ENCODE peak calls at places on chromosomes 12 and 14, in seven cellular contexts. T is left lung, Y is ovary, Q is A549, A is heart right ventricle, B is A673, P is Caco-2. N is an unnamed sample. For H3K9me3 and H3K4me1, the result is how much of the 10 kb centered on the place peaks cover.

GRCh38 chr12:44117368-44117767 is 281.5 kb downstream of the TMEM117 start:
- DNase-seq in T (no peak), Y (no peak), Q (no peak), A (no peak), B (no peak), P (no peak), N (no peak)

GRCh38 chr12:120125029-120125428 is 8.5 kb upstream of the RAB35 start:
- DNase-seq in T (no peak), Y (no peak), Q (no peak), A (no peak), B (no peak), P (no peak), N (no peak)

GRCh38 chr14:91032250-91032649 is 28.2 kb downstream of the RPS6KA5 start:
- DNase-seq in T (no peak), Y (no peak), Q (no peak), A (no peak), B (no peak), P (no peak), N (no peak)

GRCh38 chr14:105322791-105323556 is 8.4 kb downstream of the PACS2 start:
- DNase-seq in T (no peak), Y (no peak), Q (no peak), A (no peak), B (no peak), P (no peak), N (peak)

GRCh38 chr12:122385171-122386041 is 37.1 kb downstream of the CLIP1 start:
- DNase-seq in T (no peak), Y (no peak), Q (no peak), A (no peak), B (no peak), P (no peak), N (no peak)

GRCh38 chr12:131442337-131442918 is 268.5 kb upstream of the SFSWAP start:
- DNase-seq in T (no peak), Y (no peak), Q (no peak), A (no peak), B (no peak), P (no peak), N (no peak)

GRCh38 chr12:64798165-64798564 is 26.3 kb upstream of the TBC1D30 start:
- DNase-seq in T (no peak), Y (no peak), Q (no peak), A (no peak), B (no peak), P (no peak), N (no peak)

GRCh38 chr14:99360774-99361595 is 89.0 kb upstream of the BCL11B start:
- DNase-seq in T (no peak), Y (no peak), Q (peak), A (no peak), B (peak), P (no peak), N (no peak)

GRCh38 chr14:50906326-50906725 is 34.5 kb downstream of the ABHD12B start:
- DNase-seq in T (no peak), Y (no peak), Q (no peak), A (no peak), B (no peak), P (no peak), N (no peak)

GRCh38 chr14:95442633-95443021 is 73.8 kb downstream of the SYNE3 start:
- DNase-seq in T (peak), Y (peak), Q (peak), A (peak), B (peak), P (peak), N (peak)

GRCh38 chr14:71430321-71431168 is 501.7 kb upstream of the RGS6 start:
- DNase-seq in T (no peak), Y (no peak), Q (no peak), A (no peak), B (no peak), P (no peak), N (no peak)

GRCh38 chr12:131445184-131445974 is 265.5 kb upstream of the SFSWAP start:
- DNase-seq in T (no peak), Y (no peak), Q (no peak), A (no peak), B (no peak), P (no peak), N (no peak)

GRCh38 chr14:28303248-28303647 is 463.3 kb upstream of the FOXG1 start:
- DNase-seq in T (no peak), Y (no peak), Q (no peak), A (no peak), B (no peak), P (no peak), N (no peak)

GRCh38 chr12:29889737-29890136 is 106.0 kb upstream of the TMTC1 start:
- DNase-seq in T (no peak), Y (peak), Q (no peak), A (peak), B (peak), P (peak), N (peak)

GRCh38 chr14:105863296-105864108 is 337.1 kb downstream of the TMEM121 start:
- DNase-seq in T (peak), Y (peak), Q (no peak), A (no peak), B (no peak), P (no peak), N (no peak)

GRCh38 chr12:105740970-105741725 is 397.6 kb downstream of the NUAK1 start:
- DNase-seq in T (no peak), Y (peak), Q (no peak), A (peak), B (peak), P (no peak), N (peak)

DNA sequence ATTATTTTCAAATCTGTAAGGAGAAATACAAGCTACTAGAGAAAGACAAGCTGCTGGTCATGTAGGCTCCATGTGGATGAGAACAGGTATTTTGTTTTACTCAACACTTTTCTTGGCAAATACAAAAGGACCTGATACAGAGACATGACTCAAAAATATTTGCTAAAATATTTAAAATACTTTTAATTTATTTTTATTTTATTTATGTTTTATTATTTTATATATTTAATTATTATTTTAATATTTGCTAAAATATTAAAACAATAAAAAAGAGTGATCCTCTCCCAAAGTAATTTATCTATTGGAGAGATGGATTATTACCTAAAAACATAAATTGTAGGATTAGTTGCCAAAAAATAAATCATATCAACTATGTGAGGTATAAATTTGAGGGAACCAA is 808.9 kb upstream of the SEL1L start:
- DNase-seq in T (no peak), Y (no peak), Q (no peak), A (no peak), B (no peak), P (no peak), N (no peak)
- H3K9me3 ChIP-seq in T (under half), Y (under half), Q (under half), A (under half), B (under half), P (under half), N (under half)

DNA sequence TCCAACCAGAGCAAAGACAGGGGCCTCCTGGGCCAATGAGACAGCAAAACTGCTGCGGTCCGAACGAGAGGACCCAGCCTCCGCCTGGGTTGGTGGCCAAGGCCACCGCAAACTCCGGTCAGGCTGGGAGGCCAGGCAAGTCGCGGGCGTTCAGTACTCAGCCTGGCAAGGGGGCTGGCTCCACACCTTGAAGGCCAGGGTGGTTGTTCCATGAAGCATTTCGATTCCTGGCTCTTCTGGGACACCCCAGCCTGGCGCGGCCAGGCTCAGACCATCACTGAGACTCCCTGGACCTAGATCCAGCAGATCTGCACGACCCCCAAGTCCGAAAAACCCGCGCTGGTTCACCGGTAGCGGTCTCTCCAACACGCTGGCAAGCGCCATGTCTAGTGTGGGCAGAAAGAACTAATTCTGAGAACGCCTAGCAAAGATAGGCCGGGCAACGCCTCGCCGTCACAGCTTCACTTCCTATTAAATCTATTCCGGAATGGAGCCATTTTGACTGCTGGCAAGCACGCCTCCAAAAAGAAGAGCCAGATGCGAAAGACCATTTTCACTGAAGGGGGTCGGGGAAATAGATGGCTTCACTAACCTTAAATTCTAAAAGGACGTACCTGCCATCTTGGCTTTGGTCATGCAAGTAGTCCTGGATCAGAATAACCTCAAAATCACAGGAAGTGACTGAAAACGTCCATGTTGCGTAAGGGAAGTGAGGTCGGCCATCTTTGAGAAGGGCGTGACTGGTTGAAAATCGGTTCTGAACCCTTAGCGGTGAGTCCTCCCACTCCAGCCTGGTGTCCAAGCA is at the start of gene PSMB5:
- DNase-seq in T (peak), Y (peak), Q (peak), A (peak), B (peak), P (peak), N (peak)
- TF ChIP-seq CTCF in T (peak), Y (no peak), Q (no peak), A (no peak), B (no peak), P (no peak), N (no peak)

GRCh38 chr12:132665794-132666193 is 21.3 kb downstream of the POLE start:
- DNase-seq in T (no peak), Y (no peak), Q (no peak), A (no peak), B (no peak), P (no peak), N (no peak)
- H3K4me1 ChIP-seq in T (under half), Y (under half), Q (under half), A (under half), B (under half), P (under half), N (under half)

GRCh38 chr12:132924356-132924755 is 31.8 kb downstream of the ZNF605 start:
- DNase-seq in T (no peak), Y (no peak), Q (no peak), A (no peak), B (no peak), P (no peak), N (no peak)
- H3K9me3 ChIP-seq in T (half or more), Y (under half), Q (half or more), A (half or more), B (half or more), P (under half), N (half or more)

DNA sequence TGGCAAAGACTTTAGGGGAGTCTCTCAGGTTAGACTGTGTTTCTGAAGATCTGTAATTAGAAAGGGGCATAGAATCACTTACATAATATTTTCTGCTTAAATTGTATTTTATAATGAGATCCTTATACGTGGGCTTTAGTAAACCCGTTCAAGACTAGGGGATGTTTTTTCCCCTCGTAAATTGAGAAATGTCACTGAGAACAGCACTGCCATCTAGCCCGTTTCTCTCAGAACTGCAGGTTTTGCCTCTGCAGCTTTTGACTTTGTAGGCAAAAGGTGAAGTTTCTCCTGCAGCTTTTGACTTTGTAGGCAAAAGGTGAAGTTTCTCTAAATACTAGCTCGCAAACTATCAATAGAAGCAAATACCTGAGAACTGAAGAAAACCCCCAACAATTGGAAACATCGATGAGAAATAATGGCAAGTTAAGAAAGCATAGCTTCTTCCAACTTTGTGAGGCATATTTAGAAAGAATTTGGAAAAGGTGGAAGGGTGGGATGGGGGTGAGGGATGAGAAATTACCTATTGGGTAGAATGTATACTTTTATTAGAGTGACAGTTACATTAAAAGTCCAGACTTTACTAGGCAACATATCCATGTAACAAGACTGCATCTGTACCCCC is 9.9 kb upstream of the ASPG start:
- DNase-seq in T (no peak), Y (no peak), Q (no peak), A (no peak), B (peak), P (no peak), N (peak)
- TF ChIP-seq CTCF in T (no peak), Y (no peak), Q (peak), A (peak), B (peak), P (peak), N (peak)

DNA sequence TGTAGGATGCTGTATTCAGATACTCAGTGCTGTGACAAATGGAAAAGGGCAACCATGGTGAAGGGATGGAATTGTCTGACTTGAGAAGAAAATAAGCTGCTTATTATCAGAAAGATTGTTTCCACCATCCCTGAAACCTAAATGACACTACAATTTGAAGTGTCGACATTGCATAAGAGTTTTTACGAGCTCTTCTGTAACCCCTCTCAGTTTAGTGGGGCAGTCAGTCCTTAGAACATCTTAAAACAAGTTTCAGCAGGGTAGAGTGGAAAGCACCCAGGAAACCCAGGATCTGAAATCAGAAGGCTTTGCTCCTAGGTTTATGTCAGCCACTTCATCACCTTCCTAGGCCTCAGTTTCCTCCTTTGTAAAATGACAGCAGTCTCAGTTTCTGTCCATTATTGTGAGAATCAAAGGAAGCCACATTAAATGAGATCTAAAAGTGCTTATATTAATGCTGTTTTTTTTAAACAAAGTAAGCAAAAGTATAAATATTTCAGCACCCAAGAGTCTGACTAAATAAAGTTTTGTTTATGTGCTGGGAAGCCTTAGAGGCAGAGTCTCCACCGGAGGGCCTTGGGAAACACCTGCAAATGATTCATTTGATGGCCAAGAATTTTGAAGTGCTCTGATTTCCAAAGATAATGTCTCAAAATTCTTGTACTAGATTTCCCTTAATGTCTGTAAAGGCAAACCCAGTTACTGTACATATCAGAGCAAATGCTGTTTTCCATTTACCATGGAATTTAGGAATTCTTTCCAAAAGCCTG is 1.8 kb downstream of the IFT43 start:
- DNase-seq in T (no peak), Y (no peak), Q (no peak), A (no peak), B (no peak), P (no peak), N (no peak)
- H3K4me1 ChIP-seq in T (under half), Y (under half), Q (under half), A (under half), B (under half), P (under half), N (under half)

DNA sequence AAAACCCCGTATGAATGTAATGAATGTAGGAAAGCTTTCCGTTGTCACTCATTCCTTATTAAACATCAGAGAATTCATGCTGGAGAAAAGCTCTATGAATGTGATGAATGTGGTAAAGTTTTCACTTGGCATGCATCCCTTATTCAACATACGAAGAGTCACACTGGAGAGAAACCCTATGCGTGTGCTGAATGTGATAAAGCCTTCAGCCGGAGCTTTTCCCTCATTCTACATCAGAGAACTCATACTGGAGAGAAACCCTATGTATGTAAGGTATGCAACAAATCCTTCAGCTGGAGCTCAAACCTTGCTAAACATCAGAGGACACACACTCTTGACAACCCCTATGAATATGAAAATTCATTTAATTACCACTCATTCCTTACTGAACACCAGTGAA is 23.8 kb downstream of the ZNF891 start:
- DNase-seq in T (no peak), Y (no peak), Q (no peak), A (no peak), B (no peak), P (no peak), N (no peak)
- H3K9me3 ChIP-seq in T (half or more), Y (half or more), Q (half or more), A (half or more), B (half or more), P (half or more), N (half or more)

GRCh38 chr14:92122351-92122677 is 545 bp downstream of the CPSF2 start:
- DNase-seq in T (peak), Y (no peak), Q (peak), A (no peak), B (peak), P (no peak), N (no peak)
- TF ChIP-seq CTCF in T (no peak), Y (no peak), Q (no peak), A (no peak), B (no peak), P (no peak), N (no peak)

GRCh38 chr12:79138872-79139271 is 274.3 kb downstream of the SYT1 start:
- DNase-seq in T (no peak), Y (no peak), Q (no peak), A (no peak), B (no peak), P (no peak), N (no peak)
- H3K4me1 ChIP-seq in T (under half), Y (under half), Q (under half), A (under half), B (under half), P (under half), N (under half)

N was measured in hepatocyte.